ENCODE peak calls at places on chromosomes 11 and 22, in five cellular contexts. R, L, Q, C and E are unnamed samples.

GRCh38 chr11:113874920-113875413 is 405 bp downstream of the USP28 start:
- DNase-seq in L (no peak), Q (no peak), C (peak), R (no peak), E (no peak)

GRCh38 chr22:37417737-37418348 is 9.4 kb downstream of the ELFN2 start:
- DNase-seq in C (no peak), L (no peak), Q (no peak), R (no peak), E (no peak)

GRCh38 chr22:44181912-44182590 is 1.3 kb downstream of the PARVG start:
- DNase-seq in R (no peak), C (no peak), Q (no peak), L (no peak), E (no peak)

GRCh38 chr11:88016392-88017020 is 158.7 kb downstream of the RAB38 start:
- DNase-seq in R (peak), C (peak), Q (no peak), L (peak), E (no peak)

GRCh38 chr22:30420401-30421178 is 5.0 kb upstream of the MTFP1 start:
- DNase-seq in C (no peak), L (no peak), Q (no peak), R (peak), E (no peak)

GRCh38 chr11:2912498-2912897 is 16.7 kb downstream of the PHLDA2 start:
- DNase-seq in Q (no peak), R (no peak), L (no peak), C (no peak), E (peak)

GRCh38 chr22:49213731-49214352 is 613.8 kb downstream of the BRD1 start:
- DNase-seq in C (no peak), L (peak), Q (no peak), R (no peak), E (peak)

GRCh38 chr11:77819921-77820564 is 479 bp downstream of the RSF1 start:
- DNase-seq in Q (no peak), L (peak), R (no peak), C (peak), E (peak)

GRCh38 chr22:22463855-22464540 is 44.5 kb downstream of the ZNF280B start:
- DNase-seq in Q (no peak), C (peak), R (peak), L (no peak), E (no peak)

GRCh38 chr11:8352090-8352489 is 88.4 kb upstream of the LMO1 start:
- DNase-seq in R (no peak), Q (no peak), L (no peak), C (no peak), E (no peak)

GRCh38 chr22:36356708-36357694 is 30.8 kb downstream of the MYH9 start:
- DNase-seq in R (no peak), Q (no peak), C (no peak), L (no peak), E (no peak)

GRCh38 chr22:36369922-36370781 is 17.6 kb downstream of the MYH9 start:
- DNase-seq in L (peak), C (no peak), Q (no peak), R (no peak), E (no peak)

GRCh38 chr11:102240502-102240901 is 76.8 kb upstream of the BIRC3 start:
- DNase-seq in C (no peak), Q (no peak), R (no peak), L (no peak), E (no peak)

GRCh38 chr11:21316591-21316990 is 647.2 kb downstream of the NELL1 start:
- DNase-seq in C (no peak), Q (no peak), L (no peak), R (no peak), E (no peak)

GRCh38 chr11:45850446-45850845 is 3.2 kb downstream of the CRY2 start:
- DNase-seq in Q (no peak), R (no peak), L (no peak), C (no peak), E (no peak)

GRCh38 chr22:34696557-34696956 is 369.4 kb upstream of the ISX start:
- DNase-seq in L (no peak), C (no peak), Q (no peak), R (no peak), E (no peak)

GRCh38 chr11:32088117-32088941 is 2.5 kb upstream of the RCN1 start:
- DNase-seq in L (peak), Q (no peak), C (peak), R (peak), E (peak)

GRCh38 chr11:131938321-131938751 is 567.9 kb downstream of the NTM start:
- DNase-seq in Q (no peak), C (no peak), R (no peak), L (no peak), E (no peak)

GRCh38 chr11:106231591-106231990 is 154.1 kb downstream of the AASDHPPT start:
- DNase-seq in C (no peak), L (no peak), R (no peak), Q (no peak), E (no peak)

GRCh38 chr11:35292290-35292689 is 127.1 kb downstream of the SLC1A2 start:
- DNase-seq in R (no peak), L (no peak), C (no peak), Q (no peak), E (no peak)

GRCh38 chr22:19629331-19629719 is 85.0 kb upstream of the SEPTIN5 start:
- DNase-seq in Q (no peak), C (no peak), L (peak), R (no peak), E (no peak)

GRCh38 chr11:61728940-61729219 is 23.6 kb upstream of the MYRF start:
- DNase-seq in L (no peak), C (no peak), Q (no peak), R (peak), E (no peak)

GRCh38 chr11:65776710-65777141 is 4.0 kb downstream of the AP5B1 start:
- DNase-seq in L (peak), Q (no peak), C (no peak), R (no peak), E (peak)

GRCh38 chr11:75526192-75526541 is 426 bp upstream of the GDPD5 start:
- DNase-seq in Q (no peak), C (no peak), R (no peak), L (no peak), E (no peak)

GRCh38 chr11:73729594-73730206 is 31.2 kb downstream of the RAB6A start:
- DNase-seq in Q (no peak), C (no peak), R (no peak), L (no peak), E (no peak)

GRCh38 chr22:16970446-16970845 is 37.6 kb downstream of the GAB4 start:
- DNase-seq in L (no peak), C (no peak), R (no peak), Q (no peak), E (no peak)